ENCODE peak calls at places on chromosomes 2 and 18, in four cellular contexts. K, Q, M and A are unnamed samples.

GRCh38 chr18:2905802-2906521 is 59.2 kb downstream of the EMILIN2 start:
- DNase-seq in M (no peak), K (peak; percentile 79), Q (peak; percentile 86), A (no peak)

GRCh38 chr2:10397297-10397875 is 50.7 kb downstream of the ODC1 start:
- DNase-seq in Q (no peak), M (no peak), K (no peak), A (no peak)

GRCh38 chr2:237689569-237690131 is 62.3 kb downstream of the LRRFIP1 start:
- DNase-seq in K (peak; percentile 73), M (no peak), Q (peak; percentile 74), A (peak; percentile 42)

GRCh38 chr18:26103579-26103978 is 13.2 kb upstream of the SS18 start:
- DNase-seq in M (no peak), Q (no peak), K (peak; percentile 13), A (no peak)

GRCh38 chr18:11849845-11850747 is 1.1 kb upstream of the CHMP1B start:
- DNase-seq in M (peak; percentile 40), K (peak; percentile 71), Q (peak; percentile 89), A (peak; percentile 93)

GRCh38 chr2:99821572-99822369 is 320.6 kb downstream of the AFF3 start:
- DNase-seq in K (no peak), M (no peak), Q (no peak), A (peak; percentile 57)

GRCh38 chr2:85110991-85111560 is 22.1 kb upstream of the TCF7L1 start:
- DNase-seq in K (no peak), Q (no peak), M (no peak), A (no peak)

GRCh38 chr2:120231564-120231973 is 8.4 kb upstream of the TMEM185B start:
- DNase-seq in K (peak; percentile 12), Q (peak; percentile 23), M (no peak), A (no peak)

GRCh38 chr2:178177066-178177679 is 17.1 kb upstream of the OSBPL6 start:
- DNase-seq in K (no peak), M (no peak), Q (no peak), A (peak; percentile 16)

GRCh38 chr2:29733945-29734344 is 187.4 kb downstream of the ALK start:
- DNase-seq in M (no peak), Q (no peak), K (no peak), A (no peak)

GRCh38 chr18:48777737-48778111 is 173.0 kb downstream of the SMAD7 start:
- DNase-seq in M (no peak), K (no peak), Q (no peak), A (peak; percentile 6)

GRCh38 chr2:196601430-196602306 is 37.8 kb upstream of the CCDC150 start:
- DNase-seq in Q (peak; percentile 48), M (no peak), K (no peak), A (peak; percentile 97)

GRCh38 chr2:54065411-54065810 is 50.0 kb upstream of the ACYP2 start:
- DNase-seq in M (no peak), Q (no peak), K (no peak), A (peak; percentile 90)

GRCh38 chr2:122236152-122236892 is 480.9 kb downstream of the TSN start:
- DNase-seq in Q (peak; percentile 57), M (no peak), K (no peak), A (peak; percentile 61)

GRCh38 chr2:10868465-10869314 is 43.0 kb upstream of the KCNF1 start:
- DNase-seq in M (no peak), K (no peak), Q (peak; percentile 79), A (peak; percentile 58)

GRCh38 chr2:207683438-207683837 is 28.0 kb upstream of the CCNYL1 start:
- DNase-seq in M (no peak), Q (no peak), K (no peak), A (no peak)

GRCh38 chr2:105449083-105449482 is 50.2 kb upstream of the FHL2 start:
- DNase-seq in K (peak; percentile 85), M (no peak), Q (no peak), A (no peak)

GRCh38 chr2:75309596-75310290 is 110.4 kb upstream of the TACR1 start:
- DNase-seq in Q (no peak), M (no peak), K (no peak), A (peak; percentile 33)

GRCh38 chr2:131085646-131086045 is 7.6 kb downstream of the FAM168B start:
- DNase-seq in M (no peak), K (no peak), Q (no peak), A (no peak)

GRCh38 chr18:72867721-72868665 is at the start of gene NETO1:
- DNase-seq in M (no peak), Q (no peak), K (no peak), A (peak; percentile 64)

GRCh38 chr2:239149501-239149900 is 251.3 kb downstream of the HDAC4 start:
- DNase-seq in Q (peak; percentile 42), K (no peak), M (no peak), A (no peak)

DNA sequence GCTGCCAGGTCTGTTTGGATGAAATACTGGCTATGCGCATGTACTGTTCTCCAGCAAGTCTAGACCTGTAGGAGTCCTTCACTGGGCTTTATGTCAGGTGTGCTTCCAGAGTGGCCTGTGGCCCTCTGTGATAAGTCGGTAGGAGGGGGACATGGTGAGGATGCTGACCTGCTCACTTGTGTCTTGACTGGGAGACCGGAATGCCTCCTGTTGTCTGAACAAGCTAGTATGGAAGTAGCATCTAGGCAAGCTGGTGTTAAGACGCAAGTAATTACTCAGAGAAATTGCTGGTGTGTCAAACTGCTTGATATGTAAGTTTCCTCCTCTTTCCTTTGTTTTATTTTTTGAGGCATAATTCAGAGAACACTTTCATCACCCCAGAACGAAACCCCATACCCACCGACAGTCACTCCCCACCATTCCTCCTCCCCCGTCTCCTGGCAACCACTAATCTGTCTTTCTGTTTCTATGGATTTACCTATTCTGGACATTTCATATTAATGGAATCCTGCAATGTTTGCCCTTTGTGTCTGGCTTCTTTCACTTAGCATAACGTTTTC is 76.4 kb downstream of the TMEM247 start:
- DNase-seq in K (no peak), Q (no peak), M (no peak), A (no peak)
- H3K4me3 ChIP-seq in K (no peak overlapping the region), Q (no peak overlapping the region), M (no peak overlapping the region), A (no peak overlapping the region)

DNA sequence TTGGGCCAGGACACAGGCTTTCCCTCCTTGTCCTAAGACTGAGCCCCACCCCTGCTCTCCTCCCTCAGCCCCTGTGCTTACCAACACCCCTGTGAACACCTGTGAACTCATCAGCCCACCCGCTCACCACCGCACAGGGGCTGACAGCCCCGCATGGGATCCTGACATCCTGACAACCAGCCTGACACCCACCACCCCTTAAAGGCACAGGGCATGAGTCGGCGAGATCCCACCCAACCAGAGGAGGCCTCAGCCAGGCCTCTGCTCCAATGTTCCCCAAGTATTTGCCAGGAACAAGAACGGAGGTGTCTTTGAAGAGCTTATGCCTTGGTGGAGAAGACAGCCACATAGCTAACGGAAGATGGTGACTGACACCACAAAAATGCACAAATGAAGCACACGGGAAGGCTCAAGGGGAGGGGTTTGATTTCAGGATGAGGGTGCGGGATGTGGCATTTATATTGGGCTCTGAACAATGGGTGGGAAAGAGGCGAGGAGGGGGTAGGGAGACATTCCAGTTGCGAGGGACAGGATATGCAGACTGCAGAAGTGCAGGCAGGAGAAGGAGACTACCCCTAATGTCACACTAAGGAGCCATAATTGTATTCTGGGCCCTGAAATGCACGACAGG is 11.0 kb downstream of the RAB11FIP5 start:
- DNase-seq in M (no peak), Q (no peak), K (no peak), A (peak; percentile 14)
- H3K4me3 ChIP-seq in M (no peak overlapping the region), Q (no peak overlapping the region), K (no peak overlapping the region), A (no peak overlapping the region)

DNA sequence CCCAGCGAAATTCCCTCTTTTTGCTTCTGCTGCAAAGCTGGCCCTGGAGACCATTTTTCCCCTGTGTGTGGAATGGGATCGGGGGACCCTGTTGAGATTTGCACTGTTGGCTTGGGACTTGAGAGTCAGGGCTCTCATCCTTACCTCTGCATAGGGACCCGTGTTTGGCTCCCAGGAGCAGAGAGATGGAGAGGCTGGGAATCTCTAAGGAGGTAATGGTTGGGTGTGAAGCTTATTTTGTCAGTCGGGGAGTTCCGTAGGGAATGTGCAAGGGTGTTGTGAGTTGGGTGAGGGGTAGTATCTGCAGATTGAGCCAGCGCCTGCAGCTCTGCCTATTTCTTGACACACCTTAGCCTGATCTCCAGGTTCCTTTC is 4.5 kb downstream of the GATA6 start:
- DNase-seq in M (no peak), K (no peak), Q (no peak), A (no peak)
- H3K4me3 ChIP-seq in M (no peak overlapping the region), K (peak overlapping the region; percentile 86), Q (peak overlapping the region; percentile 7), A (peak overlapping the region; percentile 95)

GRCh38 chr18:58222439-58223125 is 178.6 kb downstream of the NEDD4L start:
- DNase-seq in M (no peak), Q (no peak), K (no peak), A (peak; percentile 53)
- H3K4me3 ChIP-seq in M (no peak overlapping the region), Q (no peak overlapping the region), K (peak overlapping the region; percentile 43), A (no peak overlapping the region)

GRCh38 chr2:98473995-98474780 is 29.5 kb downstream of the INPP4A start:
- DNase-seq in K (no peak), M (no peak), Q (no peak), A (no peak)
- H3K4me3 ChIP-seq in K (no peak overlapping the region), M (peak overlapping the region; percentile 20), Q (no peak overlapping the region), A (no peak overlapping the region)

DNA sequence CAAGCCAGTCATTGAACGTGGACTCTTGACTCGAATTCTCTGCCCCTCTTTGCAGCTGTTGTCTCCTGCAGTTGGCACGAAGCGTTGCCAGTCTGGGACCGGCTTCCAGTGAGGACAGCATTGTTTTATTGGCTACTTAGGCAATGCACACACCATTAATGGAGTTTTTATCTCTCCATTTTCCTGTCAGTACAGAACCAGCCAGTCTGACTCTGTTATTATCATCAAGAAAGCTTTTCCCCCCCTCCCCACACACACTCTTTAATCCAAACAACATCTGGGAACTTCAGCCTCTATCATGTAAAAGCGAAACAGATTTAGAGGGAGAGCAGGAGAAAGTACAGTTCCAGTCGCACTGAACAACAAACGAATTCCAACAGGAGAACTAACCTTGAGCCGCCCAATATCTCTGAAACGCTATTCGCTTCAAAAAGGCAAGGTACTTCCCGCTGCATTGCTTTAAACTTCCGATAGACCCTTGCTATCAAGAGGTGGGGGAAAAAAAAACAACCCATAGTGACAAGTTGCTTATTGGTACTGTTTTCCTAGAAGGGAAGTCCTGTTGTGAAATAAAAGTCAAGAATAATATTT is 38.2 kb downstream of the ACVR1 start:
- DNase-seq in K (peak; percentile 14), Q (peak; percentile 81), M (no peak), A (peak; percentile 60)
- H3K4me3 ChIP-seq in K (peak overlapping the region; percentile 32), Q (peak overlapping the region; percentile 61), M (no peak overlapping the region), A (peak overlapping the region; percentile 75)